ENCODE peak calls at places on chromosomes 16 and 17, in six cellular contexts. R is thyroid gland, O is psoas muscle, L is sigmoid colon, E is IMR-90, U is Caco-2. P is an unnamed sample.

GRCh38 chr16:54040975-54041374 is 245.6 kb downstream of the IRX3 start:
- DNase-seq in R (no peak), O (no peak), L (no peak), E (no peak), U (no peak), P (no peak)

GRCh38 chr17:45236002-45236606 is 14.4 kb downstream of the FMNL1 start:
- DNase-seq in R (no peak), O (no peak), L (no peak), E (no peak), U (no peak), P (no peak)

GRCh38 chr16:81863630-81864352 is 84.7 kb downstream of the PLCG2 start:
- DNase-seq in R (no peak), O (no peak), L (no peak), E (no peak), U (no peak), P (no peak)

GRCh38 chr17:80990921-80991644 is 558 bp upstream of the CHMP6 start:
- DNase-seq in R (no peak), O (no peak), L (no peak), E (no peak), U (no peak), P (peak; percentile 28)

GRCh38 chr17:33819539-33819938 is 435.5 kb upstream of the CCL2 start:
- DNase-seq in R (no peak), O (no peak), L (no peak), E (no peak), U (no peak), P (no peak)

GRCh38 chr16:27264151-27264550 is 4.4 kb downstream of the NSMCE1 start:
- DNase-seq in R (no peak), O (no peak), L (no peak), E (peak; percentile 88), U (peak; percentile 47), P (no peak)

GRCh38 chr16:630024-630814 is 566 bp upstream of the WFIKKN1 start:
- DNase-seq in R (no peak), O (peak; percentile 30), L (no peak), E (no peak), U (no peak), P (no peak)

GRCh38 chr16:84507011-84507982 is 2.8 kb upstream of the MEAK7 start:
- DNase-seq in R (no peak), O (no peak), L (no peak), E (no peak), U (no peak), P (no peak)

GRCh38 chr17:74730491-74731346 is 6.3 kb upstream of the RAB37 start:
- DNase-seq in R (no peak), O (no peak), L (no peak), E (no peak), U (no peak), P (no peak)

DNA sequence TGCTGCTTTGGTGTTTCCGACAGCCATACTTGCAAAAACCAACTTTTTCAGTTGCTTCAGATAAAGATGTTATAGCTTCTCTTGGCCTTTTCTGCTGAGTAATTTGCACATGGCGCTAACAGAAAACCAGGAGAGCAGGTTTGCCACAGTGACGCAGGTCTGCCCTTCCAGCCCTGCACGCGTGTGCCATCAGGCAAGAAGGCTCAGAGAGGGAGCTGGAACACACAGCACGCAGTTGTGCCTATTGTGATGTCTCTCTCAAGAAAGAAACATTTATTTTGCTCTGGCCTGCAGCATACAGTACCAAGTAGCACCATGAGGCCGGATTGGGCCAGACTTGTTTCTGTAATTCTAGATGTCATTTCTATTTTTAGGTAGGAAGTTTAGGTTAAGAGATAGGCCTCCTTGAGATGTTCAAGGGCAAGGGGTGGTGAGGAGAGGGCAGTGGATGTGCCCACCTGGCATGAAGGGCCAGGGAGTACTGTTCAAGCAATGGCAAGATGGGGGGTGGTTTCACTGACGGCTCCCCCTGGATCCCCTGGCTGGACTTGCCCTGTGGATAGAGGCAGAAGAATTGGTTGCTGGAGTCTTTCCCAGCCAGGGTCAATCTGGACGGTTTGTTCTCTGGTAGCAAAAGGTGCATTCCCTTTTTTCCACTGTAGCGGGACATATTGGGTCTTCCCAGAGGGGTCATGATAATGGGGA is 1.9 kb downstream of the CBX2 start:
- DNase-seq in R (no peak), O (no peak), L (no peak), E (no peak), U (no peak), P (no peak)
- H3K4me3 ChIP-seq in R (no peak overlapping the region), O (no peak overlapping the region), L (no peak overlapping the region), E (no peak overlapping the region), U (peak overlapping the region; percentile 88), P (no peak overlapping the region)

DNA sequence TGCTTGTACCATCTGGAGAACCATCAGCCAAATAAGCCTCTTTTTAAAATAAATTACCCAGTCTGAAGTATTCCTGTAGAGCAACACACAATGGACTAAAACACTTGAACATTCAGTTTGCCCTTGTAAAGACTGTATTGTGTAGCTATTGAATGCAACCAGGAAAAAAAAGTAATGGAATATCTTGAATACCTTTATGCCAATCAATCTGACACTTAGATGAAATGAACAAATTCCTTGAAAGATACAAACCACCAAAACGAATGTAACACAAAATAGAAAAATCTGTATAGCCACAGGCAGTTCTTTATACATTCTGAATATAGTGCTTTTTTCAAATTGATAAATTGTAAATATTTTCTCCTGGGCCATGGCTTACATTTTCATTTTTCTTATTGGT is 63.3 kb upstream of the KCNJ16 start:
- DNase-seq in R (no peak), O (no peak), L (no peak), E (no peak), U (no peak), P (no peak)
- H3K9me3 ChIP-seq in R (no peaks in the 10 kb centered on the region), O (no peaks in the 10 kb centered on the region), L (no peaks in the 10 kb centered on the region), E (no peaks in the 10 kb centered on the region), U (no peaks in the 10 kb centered on the region), P (no peaks in the 10 kb centered on the region)

GRCh38 chr17:18087610-18088491 is at the start of gene DRG2:
- DNase-seq in R (peak; percentile 93), O (peak; percentile 94), L (peak; percentile 96), E (peak; percentile 89), U (peak; percentile 98), P (peak; percentile 97)
- TF ChIP-seq CTCF in R (no peak), O (no peak), L (no peak), E (peak; percentile 23), U (peak; percentile 31), P (no peak)

DNA sequence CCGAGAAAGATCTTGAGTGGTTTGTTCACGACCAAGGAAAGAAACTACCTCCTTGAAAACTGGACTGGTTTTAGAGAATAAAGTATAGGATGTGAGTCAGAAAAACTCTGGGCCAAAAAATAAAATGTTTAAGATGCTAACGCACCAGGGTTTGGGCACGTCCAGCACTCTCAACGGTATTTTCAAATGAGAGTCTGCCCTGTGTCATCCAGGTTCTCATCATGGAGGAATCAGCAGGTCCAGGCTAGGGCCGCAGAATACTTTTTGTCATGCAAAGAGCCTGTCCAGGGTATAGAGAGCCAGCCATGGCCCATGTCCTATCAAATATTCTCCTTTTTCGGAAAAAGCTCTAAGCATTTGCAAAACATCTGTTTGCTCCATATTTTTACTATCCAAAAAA is 2.4 kb downstream of the NXN start:
- DNase-seq in R (no peak), O (no peak), L (no peak), E (peak; percentile 54), U (no peak), P (no peak)
- H3K4me3 ChIP-seq in R (no peak overlapping the region), O (peak overlapping the region; percentile 87), L (peak overlapping the region; percentile 74), E (peak overlapping the region; percentile 86), U (peak overlapping the region; percentile 98), P (no peak overlapping the region)

P was measured in mucosa of descending colon.